ENCODE peak calls at places on chromosome 22, in five cellular contexts. U is GM12878, Y is H1, D is NT2/D1, Z is HepG2. O is an unnamed sample.

GRCh38 chr22:24938741-24939341 is 7.7 kb downstream of the LHFPL7 start:
- DNase-seq in Z (peak), Y (peak), D (no peak), U (no peak), O (peak)

GRCh38 chr22:40257979-40258378 is 80.3 kb downstream of the TNRC6B start:
- DNase-seq in D (no peak), Y (no peak), U (no peak), Z (no peak), O (no peak)

GRCh38 chr22:19109198-19110063 is 12.8 kb downstream of the DGCR2 start:
- DNase-seq in U (peak), Y (no peak), Z (peak), D (no peak), O (no peak)

GRCh38 chr22:24128631-24129601 is 52.4 kb upstream of the SUSD2 start:
- DNase-seq in U (no peak), Y (no peak), Z (no peak), D (no peak), O (no peak)

GRCh38 chr22:27842994-27843431 is 41.5 kb upstream of the MN1 start:
- DNase-seq in U (no peak), Z (no peak), D (no peak), Y (no peak), O (no peak)

GRCh38 chr22:24460418-24461089 is 33.2 kb downstream of the ADORA2A start:
- DNase-seq in U (peak), Y (no peak), Z (peak), D (no peak), O (no peak)

GRCh38 chr22:23520875-23521441 is 59.1 kb downstream of the IGLL1 start:
- DNase-seq in Z (peak), D (no peak), U (no peak), Y (peak), O (no peak)

GRCh38 chr22:27880778-27881394 is 38.2 kb downstream of the PITPNB start:
- DNase-seq in U (no peak), Z (peak), D (peak), Y (no peak), O (peak)

GRCh38 chr22:45502215-45503070 is at the start of gene FBLN1:
- DNase-seq in D (no peak), Z (peak), U (no peak), Y (peak), O (peak)

GRCh38 chr22:29369460-29369859 is 18.9 kb downstream of the AP1B1 start:
- DNase-seq in U (no peak), Y (peak), Z (no peak), D (no peak), O (peak)

GRCh38 chr22:45358127-45358526 is 48.4 kb downstream of the FAM118A start:
- DNase-seq in U (no peak), Z (no peak), Y (no peak), D (no peak), O (no peak)

GRCh38 chr22:21446128-21446826 is 20.9 kb upstream of the TMEM191C start:
- DNase-seq in U (no peak), D (no peak), Z (no peak), Y (peak), O (no peak)

GRCh38 chr22:29260601-29261315 is 7.0 kb downstream of the RHBDD3 start:
- DNase-seq in U (no peak), Y (no peak), Z (no peak), D (no peak), O (no peak)

GRCh38 chr22:41565403-41566054 is 4.7 kb downstream of the CSDC2 start:
- DNase-seq in U (no peak), D (no peak), Y (no peak), Z (peak), O (no peak)

GRCh38 chr22:22584722-22585121 is 25.7 kb upstream of the PRAME start:
- DNase-seq in Z (no peak), Y (no peak), U (no peak), D (no peak), O (no peak)

GRCh38 chr22:41910599-41911291 is 4.1 kb downstream of the SHISA8 start:
- DNase-seq in Z (no peak), Y (no peak), U (no peak), D (no peak), O (no peak)

GRCh38 chr22:25008666-25009065 is 56.1 kb downstream of the KIAA1671 start:
- DNase-seq in D (no peak), Y (no peak), U (peak), Z (no peak), O (no peak)

GRCh38 chr22:17871726-17872458 is 97.6 kb upstream of the BID start:
- DNase-seq in D (no peak), U (no peak), Y (no peak), Z (no peak), O (no peak)

GRCh38 chr22:27919943-27920755 is 1.1 kb upstream of the PITPNB start:
- DNase-seq in Y (no peak), D (peak), U (no peak), Z (peak), O (peak)

GRCh38 chr22:22720201-22720723 is 75.8 kb downstream of the GGTLC2 start:
- DNase-seq in Y (peak), U (peak), Z (peak), D (peak), O (peak)

GRCh38 chr22:22099833-22100812 is 117.5 kb upstream of the TOP3B start:
- DNase-seq in U (no peak), Y (no peak), D (no peak), Z (no peak), O (peak)

GRCh38 chr22:30128511-30128910 is 48.2 kb downstream of the HORMAD2 start:
- DNase-seq in Y (no peak), D (no peak), U (no peak), Z (no peak), O (no peak)

GRCh38 chr22:27534720-27535125 is 266.8 kb downstream of the MN1 start:
- DNase-seq in D (no peak), U (no peak), Z (peak), Y (no peak), O (no peak)

GRCh38 chr22:21832291-21833290 is 34.9 kb downstream of the MAPK1 start:
- DNase-seq in Y (no peak), U (no peak), Z (no peak), D (no peak), O (no peak)

GRCh38 chr22:31537019-31537535 is 40.7 kb downstream of the SFI1 start:
- DNase-seq in Y (no peak), Z (no peak), U (peak), D (no peak), O (no peak)

GRCh38 chr22:22130956-22131355 is 113.6 kb upstream of the VPREB1 start:
- DNase-seq in U (no peak), Z (no peak), Y (no peak), D (no peak), O (no peak)

GRCh38 chr22:45319319-45319675 is 9.6 kb downstream of the FAM118A start:
- DNase-seq in Z (no peak), D (no peak), U (no peak), Y (no peak), O (peak)

GRCh38 chr22:28229566-28230483 is 310.8 kb upstream of the PITPNB start:
- DNase-seq in Z (no peak), U (no peak), Y (no peak), D (no peak), O (no peak)

GRCh38 chr22:24920029-24920428 is 26.5 kb downstream of the LHFPL7 start:
- DNase-seq in U (no peak), Y (no peak), D (no peak), Z (no peak), O (no peak)

GRCh38 chr22:30822216-30823014 is 127.7 kb downstream of the OSBP2 start:
- DNase-seq in U (no peak), Y (peak), Z (no peak), D (no peak), O (peak)

GRCh38 chr22:22397292-22397870 is 111.2 kb downstream of the ZNF280B start:
- DNase-seq in Z (peak), Y (no peak), U (no peak), D (no peak), O (no peak)

GRCh38 chr22:50010676-50011446 is 1.7 kb downstream of the IL17REL start:
- DNase-seq in Y (peak), Z (no peak), U (no peak), D (no peak), O (no peak)

GRCh38 chr22:46895753-46896152 is 133.3 kb downstream of the TBC1D22A start:
- DNase-seq in Y (no peak), U (no peak), Z (no peak), D (no peak), O (no peak)

GRCh38 chr22:33914699-33915098 is 5.6 kb downstream of the LARGE1 start:
- DNase-seq in Y (no peak), U (no peak), D (no peak), Z (no peak), O (no peak)

GRCh38 chr22:32069579-32070372 is 26.7 kb downstream of the SLC5A1 start:
- DNase-seq in D (no peak), Y (no peak), Z (no peak), U (no peak), O (no peak)

GRCh38 chr22:23128269-23129108 is 13.3 kb downstream of the RSPH14 start:
- DNase-seq in U (no peak), Z (peak), D (peak), Y (peak), O (peak)

GRCh38 chr22:21945453-21946261 is 7.0 kb downstream of the PPM1F start:
- DNase-seq in Y (no peak), U (no peak), D (no peak), Z (no peak), O (no peak)

GRCh38 chr22:50513175-50513574 is 5.2 kb downstream of the NCAPH2 start:
- DNase-seq in Y (no peak), D (no peak), Z (no peak), U (no peak), O (no peak)

GRCh38 chr22:30754971-30755759 is 60.5 kb downstream of the OSBP2 start:
- DNase-seq in Z (peak), Y (peak), U (no peak), D (peak), O (peak)

DNA sequence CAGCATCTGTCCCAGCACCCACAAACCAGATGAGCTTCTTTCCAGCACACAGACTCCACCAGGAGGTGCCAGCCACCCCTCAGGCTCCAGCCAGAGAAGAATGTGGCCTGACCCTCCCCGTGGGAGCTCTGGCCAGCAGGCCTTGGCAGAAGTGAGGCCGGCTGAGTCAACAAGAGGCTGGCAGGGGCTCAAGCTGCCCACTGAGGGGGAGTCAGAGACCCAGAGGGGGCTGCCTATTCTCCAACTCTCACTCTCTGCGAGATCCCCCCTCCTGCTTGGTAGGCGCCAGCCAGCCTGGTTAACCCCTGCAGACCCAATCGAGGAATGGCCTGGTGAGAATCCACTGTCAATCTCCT is 10.6 kb upstream of the CDC42EP1 start:
- DNase-seq in D (no peak), Y (no peak), U (no peak), Z (no peak), O (no peak)
- TF ChIP-seq SUZ12 in D (no peak), Y (no peak), U (no peak), Z (no peak), O (no peak)

DNA sequence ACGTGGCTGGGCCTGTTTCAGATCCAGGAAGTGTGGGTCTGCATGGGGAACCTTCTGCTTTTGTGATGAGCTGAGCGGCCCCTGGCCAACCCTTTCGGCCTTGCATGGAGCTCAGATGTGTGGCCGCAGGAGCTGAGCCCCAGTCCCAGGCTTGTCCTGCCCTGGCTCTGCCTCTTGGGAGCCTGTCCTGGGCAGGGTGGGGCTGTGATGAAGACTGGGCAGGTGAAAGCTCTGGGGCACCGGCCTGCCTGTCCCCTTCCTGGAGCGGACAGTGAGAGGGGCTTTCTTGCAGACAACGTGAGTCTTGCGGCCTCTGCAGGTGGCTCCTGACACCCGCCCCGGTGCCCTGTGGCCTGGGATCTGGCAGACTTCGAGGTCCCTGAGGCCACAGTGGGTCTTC is 1296.6 kb downstream of the BRD1 start:
- DNase-seq in Y (no peak), Z (no peak), D (no peak), U (no peak), O (no peak)
- TF ChIP-seq SUZ12 in Y (no peak), Z (no peak), D (no peak), U (no peak), O (no peak)

GRCh38 chr22:39176673-39177455 is 24.4 kb upstream of the CBX7 start:
- DNase-seq in Z (no peak), Y (no peak), D (no peak), U (no peak), O (no peak)
- TF ChIP-seq SUZ12 in Z (no peak), Y (no peak), D (no peak), U (no peak), O (no peak)

GRCh38 chr22:36236338-36237319 is 2.7 kb downstream of the APOL2 start:
- DNase-seq in U (no peak), Y (no peak), D (no peak), Z (no peak), O (no peak)

GRCh38 chr22:36239401-36240171 is at the start of gene APOL2:
- DNase-seq in U (peak), D (peak), Y (peak), Z (peak), O (peak)

GRCh38 chr22:36239150-36239400 is 252 bp downstream of the APOL2 start:
- DNase-seq in Y (no peak), D (no peak), Z (no peak), U (no peak), O (no peak)

GRCh38 chr22:36238348-36239149 is 778 bp downstream of the APOL2 start:
- DNase-seq in Z (no peak), D (no peak), U (no peak), Y (no peak), O (no peak)

GRCh38 chr22:36237462-36238347 is 1.6 kb downstream of the APOL2 start:
- DNase-seq in D (no peak), Z (no peak), U (no peak), Y (no peak), O (no peak)
- TF ChIP-seq SUZ12 in D (no peak), Z (no peak), U (no peak), Y (no peak), O (no peak)

DNA sequence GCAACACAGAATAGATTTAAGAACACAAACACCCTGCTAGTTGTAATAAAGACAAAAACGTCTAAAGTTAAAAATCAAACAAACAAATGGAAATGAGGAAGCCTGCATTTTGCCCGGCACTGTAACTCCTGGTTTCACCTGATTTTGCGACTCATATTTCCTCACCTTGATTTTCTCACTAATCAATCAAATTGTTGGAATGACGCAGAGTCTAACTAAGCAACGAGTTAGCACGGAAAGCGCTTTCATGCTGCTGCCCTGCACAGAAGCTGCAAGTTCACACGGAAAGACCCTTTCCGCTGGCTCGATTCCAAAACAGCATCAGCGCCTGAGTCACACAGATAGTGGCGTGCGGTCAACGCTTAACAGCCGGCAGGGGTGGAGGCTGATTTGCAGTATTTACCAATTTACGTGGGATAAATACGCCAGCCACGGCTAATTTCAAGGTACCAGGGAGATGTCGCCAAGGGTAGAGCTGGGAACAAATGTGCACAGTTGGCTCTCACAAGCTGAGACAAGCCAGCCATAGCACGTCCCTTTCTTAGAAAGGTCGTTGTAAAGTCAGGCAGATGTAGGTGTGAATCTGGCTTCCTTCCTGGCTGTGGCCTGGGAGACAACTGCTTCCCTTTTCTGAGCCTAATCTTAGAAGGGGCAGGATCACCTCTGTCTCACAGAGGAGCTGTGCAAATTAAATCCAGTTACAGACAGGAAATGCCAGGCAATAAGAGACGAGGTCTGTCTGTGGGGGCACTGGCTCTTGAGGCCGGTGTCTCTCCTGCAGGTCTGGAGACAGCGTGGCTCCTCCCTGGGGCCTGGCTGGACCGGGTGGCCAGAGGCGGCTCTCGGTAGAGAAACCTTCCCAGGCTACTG is 76.9 kb upstream of the TTLL12 start:
- DNase-seq in Z (peak), Y (no peak), D (no peak), U (peak), O (peak)
- TF ChIP-seq SUZ12 in Z (no peak), Y (no peak), D (no peak), U (no peak), O (no peak)

DNA sequence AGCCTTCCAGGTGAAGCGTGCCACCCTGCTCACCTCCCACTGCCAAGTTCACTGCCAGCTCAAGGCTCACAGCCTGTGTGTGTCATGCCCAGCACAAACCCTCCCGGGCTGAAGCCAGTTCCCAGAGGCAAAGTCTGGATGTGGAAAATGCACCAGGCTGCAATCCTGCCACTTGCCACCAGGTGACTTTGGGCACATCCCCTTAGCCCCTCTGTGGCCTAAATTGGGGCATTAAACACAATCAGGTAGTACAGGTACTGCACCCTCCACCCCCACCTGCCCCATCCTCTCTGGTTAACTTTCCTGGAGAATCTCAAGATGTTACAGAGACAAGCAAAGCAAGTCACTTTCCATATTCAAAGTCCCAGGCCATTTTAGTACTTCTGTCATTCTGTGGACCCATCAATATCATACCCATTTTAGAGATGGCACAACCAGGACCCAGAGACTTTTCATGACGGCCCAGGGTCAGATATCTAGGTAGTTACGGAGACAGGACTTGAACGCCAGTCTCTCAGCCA is 1.8 kb upstream of the RASD2 start:
- DNase-seq in D (no peak), U (no peak), Z (no peak), Y (peak), O (peak)
- TF ChIP-seq SUZ12 in D (no peak), U (no peak), Z (no peak), Y (no peak), O (no peak)

GRCh38 chr22:26502688-26503561 is 9.3 kb downstream of the TFIP11 start:
- DNase-seq in Z (no peak), Y (peak), U (no peak), D (no peak), O (peak)
- TF ChIP-seq SUZ12 in Z (no peak), Y (no peak), U (no peak), D (no peak), O (no peak)

GRCh38 chr22:36863281-36863680 is 2.5 kb downstream of the NCF4 start:
- DNase-seq in U (no peak), D (no peak), Z (no peak), Y (no peak), O (no peak)
- TF ChIP-seq SUZ12 in U (no peak), D (no peak), Z (no peak), Y (no peak), O (no peak)

O was measured in HEK293T.